ENCODE peak calls at places on chromosomes 4 and X, in four cellular contexts. G is lower lobe of right lung, A is esophagus squamous epithelium, F is heart right ventricle. L is an unnamed sample.

GRCh38 chr4:82223715-82224114 is 150.1 kb downstream of the HNRNPD start:
- DNase-seq in G (peak), A (no peak), F (peak), L (peak)

GRCh38 chr4:89868999-89869589 is 25.6 kb upstream of the MMRN1 start:
- DNase-seq in G (no peak), A (no peak), F (no peak), L (no peak)

GRCh38 chrX:103376118-103376978 is at the start of gene BEX3:
- DNase-seq in A (no peak), G (peak), F (peak), L (peak)

GRCh38 chr4:69668680-69669079 is 15.6 kb upstream of the UGT2A1 start:
- DNase-seq in G (no peak), A (no peak), F (no peak), L (no peak)

GRCh38 chrX:87621697-87622096 is 104.1 kb downstream of the KLHL4 start:
- DNase-seq in A (no peak), F (peak), G (no peak), L (no peak)

GRCh38 chr4:33837043-33837442 is 2407.3 kb downstream of the ARAP2 start:
- DNase-seq in A (no peak), F (no peak), G (no peak), L (no peak)

GRCh38 chrX:34371740-34372139 is 239.6 kb upstream of the FAM47A start:
- DNase-seq in A (no peak), G (no peak), F (no peak), L (no peak)

GRCh38 chr4:84956014-84956413 is 10.5 kb downstream of the WDFY3 start:
- DNase-seq in G (no peak), A (no peak), F (no peak), L (no peak)

GRCh38 chr4:108849611-108850406 is 87.0 kb upstream of the ETNPPL start:
- DNase-seq in G (no peak), A (no peak), F (no peak), L (no peak)

GRCh38 chrX:107537815-107538214 is 88.4 kb downstream of the FRMPD3 start:
- DNase-seq in G (no peak), A (no peak), F (peak), L (no peak)

GRCh38 chr4:31613946-31614623 is 893.9 kb downstream of the PCDH7 start:
- DNase-seq in F (no peak), A (no peak), G (no peak), L (no peak)

GRCh38 chr4:7196283-7196651 is 3.9 kb downstream of the SORCS2 start:
- DNase-seq in G (peak), A (no peak), F (no peak), L (no peak)

GRCh38 chrX:41686788-41687187 is 2.0 kb upstream of the GPR34 start:
- DNase-seq in G (no peak), F (no peak), A (no peak), L (no peak)

GRCh38 chr4:46270986-46271596 is 118.8 kb downstream of the GABRA2 start:
- DNase-seq in F (no peak), A (no peak), G (no peak), L (no peak)

GRCh38 chr4:15498356-15498755 is 28.7 kb downstream of the CC2D2A start:
- DNase-seq in F (no peak), G (no peak), A (no peak), L (no peak)

GRCh38 chr4:158535130-158535614 is 13.5 kb downstream of the RXFP1 start:
- DNase-seq in F (no peak), A (no peak), G (no peak), L (no peak)

GRCh38 chrX:129984196-129984962 is 1.9 kb downstream of the BCORL1 start:
- DNase-seq in G (peak), A (no peak), F (peak), L (peak)

GRCh38 chr4:111454961-111455360 is 690.3 kb upstream of the FAM241A start:
- DNase-seq in A (no peak), G (no peak), F (no peak), L (no peak)

GRCh38 chrX:107940095-107940494 is 42.1 kb downstream of the TEX13B start:
- DNase-seq in G (no peak), A (no peak), F (no peak), L (no peak)

GRCh38 chrX:3232262-3232950 is 114.0 kb downstream of the MXRA5 start:
- DNase-seq in F (no peak), A (no peak), G (no peak), L (no peak)

GRCh38 chrX:57918750-57919436 is 8.6 kb upstream of the ZXDA start:
- DNase-seq in A (no peak), G (peak), F (peak), L (no peak)

GRCh38 chr4:67104145-67104544 is 441.2 kb downstream of the CENPC start:
- DNase-seq in F (no peak), G (no peak), A (no peak), L (no peak)

GRCh38 chr4:187289371-187289770 is 565.7 kb upstream of the FAT1 start:
- DNase-seq in G (no peak), F (no peak), A (no peak), L (no peak)

GRCh38 chrX:129233791-129234190 is 289.5 kb downstream of the SMARCA1 start:
- DNase-seq in A (no peak), G (no peak), F (no peak), L (no peak)

GRCh38 chr4:76305971-76306881 is at the start of gene STBD1:
- DNase-seq in F (peak), A (no peak), G (peak), L (peak)

GRCh38 chr4:185210102-185210981 is 944 bp downstream of the SNX25 start:
- DNase-seq in G (peak), F (peak), A (no peak), L (peak)

GRCh38 chrX:103864886-103865534 is 33.0 kb upstream of the RAB9B start:
- DNase-seq in A (no peak), F (peak), G (no peak), L (no peak)

GRCh38 chr4:127533028-127533700 is 99.6 kb upstream of the INTU start:
- DNase-seq in G (no peak), F (peak), A (no peak), L (no peak)

GRCh38 chr4:37812713-37813112 is 13.8 kb upstream of the PGM2 start:
- DNase-seq in A (no peak), F (no peak), G (no peak), L (no peak)

GRCh38 chrX:70439016-70439415 is 5.6 kb upstream of the DLG3 start:
- DNase-seq in A (no peak), F (no peak), G (no peak), L (no peak)

GRCh38 chrX:71224969-71225368 is 1.9 kb downstream of the GJB1 start:
- DNase-seq in F (no peak), G (no peak), A (no peak), L (no peak)

GRCh38 chrX:47191806-47192401 is 1.7 kb upstream of the UBA1 start:
- DNase-seq in G (no peak), F (no peak), A (no peak), L (no peak)

GRCh38 chrX:47189906-47190305 is 3.7 kb upstream of the UBA1 start:
- DNase-seq in G (no peak), A (no peak), F (no peak), L (no peak)

GRCh38 chrX:47191331-47191730 is 2.3 kb upstream of the UBA1 start:
- DNase-seq in G (no peak), A (no peak), F (no peak), L (peak)

GRCh38 chrX:47193475-47194241 is at the start of gene UBA1:
- DNase-seq in F (peak), G (peak), A (peak), L (peak)

GRCh38 chrX:47190445-47191269 is 3.0 kb upstream of the UBA1 start:
- DNase-seq in A (peak), G (peak), F (peak), L (peak)
- TF ChIP-seq CTCF in A (no peak), G (no peak), F (no peak), L (no peak)

DNA sequence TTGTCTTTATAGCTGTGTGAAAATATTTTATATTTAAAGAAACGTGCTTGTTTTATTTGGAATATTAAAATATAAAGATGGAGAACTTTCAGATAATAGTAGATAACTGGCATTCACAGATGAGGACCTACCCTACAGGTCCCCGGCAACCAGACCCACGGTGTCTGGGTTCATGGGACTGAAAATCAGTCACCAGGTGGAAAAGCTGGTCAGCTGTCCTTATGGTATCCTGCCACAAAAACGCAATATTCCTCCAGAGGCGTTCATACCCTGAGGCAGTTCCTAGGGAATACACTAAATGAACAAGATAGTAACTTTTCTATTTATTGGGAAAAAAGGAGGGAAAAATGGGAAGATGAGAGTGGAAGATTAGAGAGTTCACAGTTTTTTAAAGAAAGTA is 1.2 kb downstream of the TLR6 start:
- DNase-seq in F (no peak), A (no peak), G (no peak), L (no peak)
- H3K27ac ChIP-seq in F (no peak), A (peak), G (peak), L (no peak)

GRCh38 chr4:139416073-139416673 is 37.7 kb upstream of the RAB33B start:
- DNase-seq in A (no peak), F (no peak), G (no peak), L (no peak)
- TF ChIP-seq CTCF in A (peak), F (peak), G (peak), L (peak)

GRCh38 chrX:13198762-13199064 is 121.1 kb downstream of the ATXN3L start:
- DNase-seq in F (no peak), A (no peak), G (no peak), L (no peak)
- H3K27ac ChIP-seq in F (no peak), A (no peak), G (no peak), L (no peak)

DNA sequence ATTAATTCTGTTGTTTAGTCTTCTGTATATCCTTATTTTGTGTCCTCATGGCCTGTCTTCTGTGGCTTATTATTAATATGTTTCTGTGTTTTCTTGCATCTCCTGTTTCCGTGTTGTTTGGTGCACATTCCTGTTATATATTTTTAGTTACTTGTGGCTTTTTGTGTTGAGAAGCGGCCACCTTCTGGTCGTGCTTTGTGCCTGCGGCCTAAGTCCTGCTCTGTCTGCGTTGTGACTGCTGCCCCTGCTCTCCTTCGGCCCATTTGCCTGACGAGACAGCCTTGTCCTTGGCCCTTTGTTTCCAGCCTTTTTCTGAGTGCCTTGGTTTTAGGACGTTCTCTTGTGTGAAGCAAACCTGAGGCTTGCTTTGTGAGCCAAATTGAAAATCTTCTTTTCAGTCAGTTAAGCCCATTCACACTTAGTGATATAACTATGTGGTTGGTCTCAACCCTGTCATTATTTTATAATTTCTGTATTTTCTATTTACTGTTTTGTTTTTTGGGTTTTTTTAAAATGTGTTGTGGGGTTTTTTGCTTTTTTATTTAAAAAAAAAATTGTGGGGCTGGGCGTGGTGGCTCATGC is 43.8 kb downstream of the TNIP2 start:
- DNase-seq in A (no peak), G (no peak), F (no peak), L (peak)
- TF ChIP-seq CTCF in A (no peak), G (no peak), F (no peak), L (no peak)

GRCh38 chr4:102036016-102036415 is 245.5 kb downstream of the BANK1 start:
- DNase-seq in F (no peak), G (no peak), A (no peak), L (no peak)

GRCh38 chr4:102042843-102043802 is 252.6 kb downstream of the BANK1 start:
- DNase-seq in A (no peak), G (no peak), F (no peak), L (no peak)

GRCh38 chr4:102036619-102037376 is 246.3 kb downstream of the BANK1 start:
- DNase-seq in A (no peak), F (no peak), G (no peak), L (no peak)

GRCh38 chr4:102037566-102037965 is 247.0 kb downstream of the BANK1 start:
- DNase-seq in F (no peak), A (no peak), G (no peak), L (no peak)
- H3K27ac ChIP-seq in F (no peak), A (no peak), G (no peak), L (no peak)

GRCh38 chrX:50448565-50448964 is 22.1 kb downstream of the DGKK start:
- DNase-seq in A (no peak), G (no peak), F (no peak), L (no peak)
- TF ChIP-seq CTCF in A (no peak), G (no peak), F (no peak), L (no peak)

GRCh38 chr4:1898007-1898406 is 26.8 kb downstream of the NSD2 start:
- DNase-seq in G (no peak), A (no peak), F (no peak), L (no peak)

GRCh38 chr4:1898681-1899080 is 27.5 kb downstream of the NSD2 start:
- DNase-seq in A (no peak), F (no peak), G (no peak), L (no peak)

GRCh38 chr4:1900624-1901023 is 29.4 kb downstream of the NSD2 start:
- DNase-seq in A (no peak), G (no peak), F (no peak), L (no peak)

GRCh38 chr4:1900087-1900433 is 28.9 kb downstream of the NSD2 start:
- DNase-seq in F (no peak), G (no peak), A (no peak), L (no peak)

GRCh38 chr4:1899149-1900086 is 28.2 kb downstream of the NSD2 start:
- DNase-seq in A (peak), F (peak), G (peak), L (peak)
- H3K27ac ChIP-seq in A (no peak), F (no peak), G (no peak), L (no peak)

GRCh38 chr4:178296669-178297068 is 854.4 kb upstream of the AGA start:
- DNase-seq in A (no peak), F (no peak), G (no peak), L (no peak)
- TF ChIP-seq CTCF in A (no peak), F (no peak), G (no peak), L (no peak)

DNA sequence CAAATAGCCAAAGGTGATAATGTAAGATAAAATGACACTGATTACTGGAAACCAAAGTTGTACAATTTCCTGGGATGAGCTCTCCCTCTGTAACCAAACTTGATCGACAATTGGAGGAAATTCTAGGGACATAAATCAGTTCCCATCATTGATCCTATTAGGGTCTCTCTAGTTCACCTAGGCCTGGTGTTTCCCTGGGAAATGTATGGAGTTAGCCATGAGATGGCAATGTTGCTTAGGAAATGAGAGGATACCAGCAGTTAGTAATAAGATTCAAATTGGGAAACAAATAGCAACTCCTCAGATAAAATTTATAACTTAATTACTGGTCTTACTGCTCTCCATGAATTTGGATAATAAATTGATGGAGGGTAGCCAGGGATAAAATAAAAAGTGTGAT is 52.2 kb downstream of the SPATA18 start:
- DNase-seq in F (no peak), A (no peak), G (no peak), L (no peak)
- H3K27ac ChIP-seq in F (no peak), A (no peak), G (no peak), L (no peak)

L was measured in tibial artery.